ENCODE peak calls at places on chromosome 17, in nine cellular contexts. K, U, J, F, I, M, E, L and Q are unnamed samples.

GRCh38 chr17:69154267-69154666 is 12.6 kb upstream of the ABCA6 start:
- DNase-seq in K (no peak), U (no peak), J (no peak), F (no peak), I (no peak), M (no peak), E (no peak), L (no peak), Q (no peak)

GRCh38 chr17:38711792-38712571 is 6.9 kb downstream of the MLLT6 start:
- DNase-seq in K (peak), U (no peak), J (no peak), F (no peak), I (no peak), M (no peak), E (no peak), L (peak), Q (no peak)

GRCh38 chr17:73478768-73479424 is 165.3 kb downstream of the SDK2 start:
- DNase-seq in K (no peak), U (no peak), J (peak), F (peak), I (no peak), M (no peak), E (no peak), L (no peak), Q (peak)

GRCh38 chr17:66952031-66952524 is 12.4 kb upstream of the CACNG4 start:
- DNase-seq in K (no peak), U (peak), J (peak), F (peak), I (no peak), M (peak), E (peak), L (no peak), Q (peak)

GRCh38 chr17:56785997-56786680 is 47.6 kb downstream of the C17orf67 start:
- DNase-seq in K (no peak), U (peak), J (no peak), F (peak), I (no peak), M (no peak), E (no peak), L (no peak), Q (no peak)

GRCh38 chr17:5049314-5049819 is 14.1 kb upstream of the SLC52A1 start:
- DNase-seq in K (no peak), U (peak), J (no peak), F (no peak), I (peak), M (peak), E (no peak), L (no peak), Q (no peak)

GRCh38 chr17:63694229-63694973 is 5.5 kb downstream of the LIMD2 start:
- DNase-seq in K (no peak), U (no peak), J (peak), F (peak), I (no peak), M (peak), E (no peak), L (peak), Q (no peak)

GRCh38 chr17:2860883-2861282 is 64.6 kb downstream of the RAP1GAP2 start:
- DNase-seq in K (no peak), U (no peak), J (no peak), F (no peak), I (no peak), M (no peak), E (no peak), L (no peak), Q (no peak)

GRCh38 chr17:45408611-45409421 is 23.9 kb downstream of the ARHGAP27 start:
- DNase-seq in K (no peak), U (no peak), J (no peak), F (peak), I (no peak), M (no peak), E (no peak), L (peak), Q (no peak)

GRCh38 chr17:64596439-64596838 is 65.7 kb downstream of the SMURF2 start:
- DNase-seq in K (no peak), U (no peak), J (no peak), F (no peak), I (no peak), M (no peak), E (no peak), L (no peak), Q (no peak)

GRCh38 chr17:83145831-83146230 is 66.4 kb downstream of the METRNL start:
- DNase-seq in K (no peak), U (no peak), J (no peak), F (no peak), I (no peak), M (no peak), E (no peak), L (no peak), Q (no peak)

GRCh38 chr17:37405955-37406634 is 541 bp downstream of the ACACA start:
- DNase-seq in K (no peak), U (no peak), J (no peak), F (no peak), I (no peak), M (no peak), E (no peak), L (no peak), Q (no peak)

GRCh38 chr17:34780438-34780837 is 180.8 kb downstream of the CCT6B start:
- DNase-seq in K (no peak), U (no peak), J (no peak), F (no peak), I (no peak), M (no peak), E (no peak), L (no peak), Q (no peak)

GRCh38 chr17:16286947-16287562 is 66.2 kb downstream of the CENPV start:
- DNase-seq in K (no peak), U (peak), J (no peak), F (peak), I (no peak), M (no peak), E (no peak), L (peak), Q (peak)

GRCh38 chr17:59727817-59728533 is 20.5 kb downstream of the VMP1 start:
- DNase-seq in K (no peak), U (no peak), J (no peak), F (no peak), I (no peak), M (no peak), E (no peak), L (no peak), Q (no peak)

GRCh38 chr17:65039349-65039988 is 17.1 kb downstream of the GNA13 start:
- DNase-seq in K (no peak), U (peak), J (no peak), F (no peak), I (peak), M (no peak), E (no peak), L (no peak), Q (no peak)

GRCh38 chr17:5410594-5411272 is 8.7 kb downstream of the NUP88 start:
- DNase-seq in K (no peak), U (no peak), J (no peak), F (no peak), I (no peak), M (no peak), E (no peak), L (no peak), Q (no peak)

GRCh38 chr17:46915596-46915995 is 7.4 kb upstream of the GOSR2 start:
- DNase-seq in K (no peak), U (no peak), J (no peak), F (no peak), I (no peak), M (no peak), E (no peak), L (no peak), Q (no peak)

GRCh38 chr17:36149296-36149820 is 27.1 kb downstream of the TBC1D3B start:
- DNase-seq in K (peak), U (no peak), J (no peak), F (peak), I (no peak), M (no peak), E (no peak), L (no peak), Q (no peak)

GRCh38 chr17:64025732-64026294 is 5.4 kb upstream of the ICAM2 start:
- DNase-seq in K (peak), U (peak), J (peak), F (peak), I (peak), M (peak), E (peak), L (peak), Q (peak)

GRCh38 chr17:80468781-80469533 is 7.5 kb downstream of the NPTX1 start:
- DNase-seq in K (no peak), U (no peak), J (no peak), F (no peak), I (no peak), M (no peak), E (no peak), L (no peak), Q (no peak)

GRCh38 chr17:19019041-19019941 is 14.7 kb upstream of the FAM83G start:
- DNase-seq in K (peak), U (no peak), J (no peak), F (no peak), I (no peak), M (peak), E (no peak), L (peak), Q (no peak)

GRCh38 chr17:8680402-8680801 is 49.9 kb upstream of the MYH10 start:
- DNase-seq in K (no peak), U (no peak), J (no peak), F (no peak), I (no peak), M (no peak), E (no peak), L (no peak), Q (no peak)

GRCh38 chr17:39225974-39226683 is 384 bp upstream of the STAC2 start:
- DNase-seq in K (peak), U (peak), J (peak), F (peak), I (no peak), M (peak), E (no peak), L (peak), Q (peak)

GRCh38 chr17:1147664-1148063 is 32.1 kb downstream of the ABR start:
- DNase-seq in K (no peak), U (peak), J (peak), F (peak), I (peak), M (no peak), E (no peak), L (no peak), Q (peak)

GRCh38 chr17:37774508-37774907 is 29.6 kb upstream of the HNF1B start:
- DNase-seq in K (no peak), U (peak), J (no peak), F (no peak), I (peak), M (no peak), E (no peak), L (no peak), Q (no peak)

GRCh38 chr17:62321451-62321850 is 58.9 kb upstream of the EFCAB3 start:
- DNase-seq in K (no peak), U (no peak), J (no peak), F (peak), I (no peak), M (no peak), E (no peak), L (no peak), Q (no peak)

GRCh38 chr17:45965741-45966140 is 33.3 kb upstream of the STH start:
- DNase-seq in K (no peak), U (no peak), J (no peak), F (no peak), I (no peak), M (no peak), E (no peak), L (no peak), Q (no peak)

GRCh38 chr17:48832491-48832890 is 1.7 kb downstream of the CALCOCO2 start:
- DNase-seq in K (peak), U (no peak), J (no peak), F (no peak), I (no peak), M (no peak), E (no peak), L (no peak), Q (no peak)
- H3K27ac ChIP-seq in K (peak), U (no peak), J (no peak), F (no peak), I (no peak), M (no peak), E (no peak), L (peak), Q (no peak)

GRCh38 chr17:17732892-17733670 is 51.8 kb downstream of the RAI1 start:
- DNase-seq in K (no peak), U (no peak), J (no peak), F (no peak), I (no peak), M (no peak), E (no peak), L (no peak), Q (peak)

GRCh38 chr17:17729620-17730249 is 48.5 kb downstream of the RAI1 start:
- DNase-seq in K (no peak), U (peak), J (peak), F (peak), I (peak), M (no peak), E (no peak), L (peak), Q (peak)

GRCh38 chr17:17732444-17732843 is 51.2 kb downstream of the RAI1 start:
- DNase-seq in K (no peak), U (no peak), J (no peak), F (no peak), I (no peak), M (no peak), E (no peak), L (no peak), Q (no peak)

GRCh38 chr17:17728550-17729251 is 47.4 kb downstream of the RAI1 start:
- DNase-seq in K (no peak), U (peak), J (no peak), F (no peak), I (no peak), M (peak), E (no peak), L (peak), Q (peak)

DNA sequence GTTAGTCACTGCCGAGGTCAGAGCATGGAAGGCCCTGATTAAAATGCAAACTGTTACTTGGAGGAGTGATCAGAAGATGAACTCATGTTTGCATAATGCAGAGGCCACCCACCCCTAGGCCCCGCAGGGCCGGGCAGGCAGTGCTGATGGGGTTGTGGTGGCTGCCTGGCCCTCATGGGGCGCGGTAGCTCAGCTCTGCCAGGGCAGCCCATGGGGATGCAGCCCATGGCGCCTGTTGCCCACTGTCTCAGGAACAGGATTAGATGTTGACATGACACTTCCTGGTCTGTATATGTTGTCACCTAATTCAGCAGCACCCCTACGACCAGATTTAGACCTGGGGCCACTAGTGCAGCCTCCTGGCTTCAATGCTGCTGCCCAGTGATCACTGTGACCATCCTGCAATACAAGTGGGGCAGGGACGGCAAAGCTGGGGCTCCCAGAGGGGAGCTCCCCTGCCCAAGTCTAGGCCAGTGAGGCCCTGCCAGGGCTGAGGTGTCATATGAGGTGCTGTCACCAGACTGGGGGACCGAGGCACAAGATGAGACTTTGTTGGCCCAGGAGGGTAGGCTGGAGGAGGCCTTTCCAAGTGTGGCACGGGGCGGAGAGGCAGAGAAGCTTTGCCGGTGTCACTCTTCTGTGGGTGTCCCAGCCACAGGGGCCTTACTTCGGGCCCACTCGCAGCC is 49.1 kb downstream of the RAI1 start:
- DNase-seq in K (no peak), U (no peak), J (no peak), F (no peak), I (no peak), M (no peak), E (no peak), L (no peak), Q (no peak)
- H3K27ac ChIP-seq in K (peak), U (no peak), J (no peak), F (no peak), I (no peak), M (no peak), E (no peak), L (peak), Q (no peak)

GRCh38 chr17:42672038-42672437 is 4.8 kb downstream of the PLEKHH3 start:
- DNase-seq in K (no peak), U (no peak), J (no peak), F (peak), I (no peak), M (peak), E (no peak), L (peak), Q (no peak)

GRCh38 chr17:42674755-42675347 is 1.9 kb downstream of the PLEKHH3 start:
- DNase-seq in K (no peak), U (no peak), J (peak), F (peak), I (no peak), M (peak), E (no peak), L (peak), Q (no peak)

GRCh38 chr17:42675348-42675983 is 1.3 kb downstream of the PLEKHH3 start:
- DNase-seq in K (peak), U (no peak), J (no peak), F (no peak), I (peak), M (peak), E (no peak), L (peak), Q (no peak)

GRCh38 chr17:42673885-42674754 is 2.7 kb downstream of the PLEKHH3 start:
- DNase-seq in K (peak), U (peak), J (peak), F (peak), I (no peak), M (peak), E (no peak), L (peak), Q (peak)

GRCh38 chr17:42673266-42673884 is 3.4 kb downstream of the PLEKHH3 start:
- DNase-seq in K (no peak), U (no peak), J (no peak), F (no peak), I (no peak), M (peak), E (no peak), L (peak), Q (no peak)
- H3K27ac ChIP-seq in K (peak), U (peak), J (no peak), F (no peak), I (no peak), M (no peak), E (no peak), L (no peak), Q (no peak)

DNA sequence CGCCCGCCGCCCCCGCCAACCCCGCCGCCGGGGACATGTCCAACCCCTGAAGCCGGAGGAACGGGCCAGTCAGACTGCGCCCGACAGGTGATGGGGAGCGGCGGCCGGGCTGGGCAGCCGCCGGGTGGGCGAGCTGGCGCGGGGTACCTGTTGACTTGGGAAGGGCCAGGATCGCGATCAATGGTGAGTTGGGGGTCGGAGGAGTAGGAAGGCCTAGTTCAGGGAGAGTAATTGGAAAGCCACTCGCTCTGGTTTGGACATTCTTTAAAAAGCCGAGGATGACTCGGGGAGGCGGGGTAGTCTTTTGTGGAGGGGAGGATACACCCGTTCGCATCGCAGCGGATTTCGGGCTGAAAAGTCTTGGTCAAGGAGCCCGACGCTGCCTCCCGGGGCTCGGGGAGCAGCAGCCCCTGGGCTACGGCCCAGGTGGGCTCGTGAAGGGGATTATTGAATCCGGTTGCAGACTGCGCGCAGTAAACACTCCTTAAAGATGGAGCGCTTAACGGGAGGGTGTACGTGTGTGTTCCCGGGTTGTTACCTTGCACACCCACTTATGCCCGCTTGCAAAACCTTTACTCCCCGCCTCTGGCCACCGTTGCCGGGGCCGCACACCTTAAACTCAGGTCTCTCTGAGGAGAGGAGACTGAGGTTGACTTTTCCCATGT is 123.8 kb downstream of the GOSR1 start:
- DNase-seq in K (no peak), U (peak), J (peak), F (no peak), I (peak), M (no peak), E (no peak), L (no peak), Q (peak)
- H3K27ac ChIP-seq in K (peak), U (peak), J (peak), F (peak), I (no peak), M (peak), E (no peak), L (peak), Q (peak)

GRCh38 chr17:75361344-75361743 is 44.1 kb downstream of the GRB2 start:
- DNase-seq in K (no peak), U (no peak), J (no peak), F (no peak), I (no peak), M (no peak), E (no peak), L (no peak), Q (no peak)

GRCh38 chr17:75365931-75366275 is 39.6 kb downstream of the GRB2 start:
- DNase-seq in K (no peak), U (no peak), J (no peak), F (no peak), I (no peak), M (no peak), E (no peak), L (no peak), Q (no peak)

GRCh38 chr17:75364078-75364477 is 41.4 kb downstream of the GRB2 start:
- DNase-seq in K (no peak), U (no peak), J (no peak), F (no peak), I (no peak), M (no peak), E (peak), L (no peak), Q (no peak)

GRCh38 chr17:75365009-75365930 is 40.2 kb downstream of the GRB2 start:
- DNase-seq in K (no peak), U (no peak), J (peak), F (no peak), I (no peak), M (no peak), E (no peak), L (no peak), Q (no peak)

GRCh38 chr17:75361996-75362395 is 43.5 kb downstream of the GRB2 start:
- DNase-seq in K (no peak), U (no peak), J (no peak), F (no peak), I (no peak), M (no peak), E (no peak), L (no peak), Q (no peak)
- H3K27ac ChIP-seq in K (no peak), U (no peak), J (no peak), F (no peak), I (no peak), M (no peak), E (no peak), L (no peak), Q (no peak)

GRCh38 chr17:78897639-78897996 is 5.4 kb downstream of the CEP295NL start:
- DNase-seq in K (no peak), U (no peak), J (no peak), F (no peak), I (no peak), M (no peak), E (no peak), L (no peak), Q (no peak)
- H3K27ac ChIP-seq in K (peak), U (no peak), J (no peak), F (no peak), I (no peak), M (no peak), E (no peak), L (peak), Q (no peak)

GRCh38 chr17:49035470-49036269 is 38.5 kb downstream of the IGF2BP1 start:
- DNase-seq in K (peak), U (peak), J (peak), F (peak), I (peak), M (peak), E (no peak), L (peak), Q (peak)
- H3K27ac ChIP-seq in K (no peak), U (no peak), J (peak), F (peak), I (no peak), M (peak), E (no peak), L (no peak), Q (no peak)

GRCh38 chr17:31566992-31567373 is 175.5 kb downstream of the RAB11FIP4 start:
- DNase-seq in K (no peak), U (no peak), J (no peak), F (no peak), I (no peak), M (no peak), E (no peak), L (no peak), Q (no peak)

GRCh38 chr17:31568140-31568938 is 176.9 kb downstream of the RAB11FIP4 start:
- DNase-seq in K (no peak), U (no peak), J (no peak), F (no peak), I (no peak), M (no peak), E (no peak), L (no peak), Q (no peak)

GRCh38 chr17:31565652-31566051 is 174.2 kb downstream of the RAB11FIP4 start:
- DNase-seq in K (no peak), U (no peak), J (no peak), F (no peak), I (no peak), M (no peak), E (no peak), L (no peak), Q (no peak)

GRCh38 chr17:31564883-31565297 is 173.4 kb downstream of the RAB11FIP4 start:
- DNase-seq in K (no peak), U (no peak), J (peak), F (peak), I (no peak), M (no peak), E (no peak), L (no peak), Q (no peak)

GRCh38 chr17:31566247-31566991 is 174.9 kb downstream of the RAB11FIP4 start:
- DNase-seq in K (no peak), U (no peak), J (no peak), F (no peak), I (no peak), M (no peak), E (no peak), L (no peak), Q (no peak)
- H3K27ac ChIP-seq in K (no peak), U (no peak), J (no peak), F (no peak), I (no peak), M (no peak), E (peak), L (no peak), Q (no peak)